ENCODE peak calls at places on chromosomes 6 and 20, in four cellular contexts. W, N, P and J are unnamed samples.

GRCh38 chr6:38137609-38138008 is 318.1 kb downstream of the ZFAND3 start:
- DNase-seq in W (no peak), N (no peak), P (no peak), J (no peak)

GRCh38 chr6:155786528-155786927 is 330.9 kb upstream of the NOX3 start:
- DNase-seq in P (no peak), W (no peak), N (no peak), J (no peak)

GRCh38 chr20:1033751-1034419 is 31.8 kb upstream of the RSPO4 start:
- DNase-seq in N (no peak), W (no peak), P (no peak), J (no peak)

GRCh38 chr6:124683507-124683906 is 278.7 kb upstream of the RNF217 start:
- DNase-seq in P (no peak), W (no peak), N (no peak), J (no peak)

GRCh38 chr20:43832961-43833360 is 81.7 kb upstream of the TOX2 start:
- DNase-seq in P (no peak), W (no peak), N (no peak), J (no peak)

GRCh38 chr20:10733122-10733521 is 59.3 kb upstream of the JAG1 start:
- DNase-seq in P (peak), W (no peak), N (no peak), J (no peak)

GRCh38 chr20:2771631-2772080 is 28.8 kb downstream of the CPXM1 start:
- DNase-seq in W (no peak), N (no peak), P (no peak), J (no peak)

GRCh38 chr6:127207591-127208120 is 59.0 kb upstream of the RNF146 start:
- DNase-seq in N (no peak), W (no peak), P (peak), J (no peak)

GRCh38 chr6:72560721-72561593 is 60.9 kb upstream of the KCNQ5 start:
- DNase-seq in N (no peak), P (peak), W (no peak), J (no peak)